ENCODE peak calls at places on chromosome 1, in four cellular contexts. One of them, this sample, is unnamed.

GRCh38 chr1:23558140-23558871 is 995 bp downstream of the ID3 start:
- DNase-seq in iris pigment epithelial cell: peak; percentile 54
- DNase-seq in activated T-cell treated with anti-CD3 and anti-CD28 coated beads for 1 hour: peak; percentile 32
- DNase-seq in sigmoid colon: peak; percentile 72
- DNase-seq in this sample: peak; percentile 60

GRCh38 chr1:24621121-24621520 is 22.0 kb upstream of the SRRM1 start:
- DNase-seq in sigmoid colon: no peak
- DNase-seq in iris pigment epithelial cell: no peak
- DNase-seq in activated T-cell treated with anti-CD3 and anti-CD28 coated beads for 1 hour: no peak
- DNase-seq in this sample: no peak

GRCh38 chr1:71490432-71490831 is 409.6 kb upstream of the ZRANB2 start:
- DNase-seq in iris pigment epithelial cell: peak; percentile 24
- DNase-seq in sigmoid colon: no peak
- DNase-seq in activated T-cell treated with anti-CD3 and anti-CD28 coated beads for 1 hour: no peak
- DNase-seq in this sample: no peak

GRCh38 chr1:150572918-150573647 is 6.3 kb downstream of the MCL1 start:
- DNase-seq in iris pigment epithelial cell: no peak
- DNase-seq in sigmoid colon: peak; percentile 57
- DNase-seq in activated T-cell treated with anti-CD3 and anti-CD28 coated beads for 1 hour: no peak
- DNase-seq in this sample: peak; percentile 86

GRCh38 chr1:107138166-107138565 is 2.7 kb upstream of the NTNG1 start:
- DNase-seq in activated T-cell treated with anti-CD3 and anti-CD28 coated beads for 1 hour: no peak
- DNase-seq in iris pigment epithelial cell: peak; percentile 3
- DNase-seq in sigmoid colon: no peak
- DNase-seq in this sample: no peak

GRCh38 chr1:192506741-192507155 is 68.8 kb upstream of the RGS1 start:
- DNase-seq in sigmoid colon: no peak
- DNase-seq in iris pigment epithelial cell: peak; percentile 71
- DNase-seq in activated T-cell treated with anti-CD3 and anti-CD28 coated beads for 1 hour: no peak
- DNase-seq in this sample: peak; percentile 67

GRCh38 chr1:4771267-4771666 is 116.9 kb downstream of the AJAP1 start:
- DNase-seq in iris pigment epithelial cell: no peak
- DNase-seq in activated T-cell treated with anti-CD3 and anti-CD28 coated beads for 1 hour: no peak
- DNase-seq in sigmoid colon: no peak
- DNase-seq in this sample: no peak

GRCh38 chr1:64811131-64811530 is 66.3 kb downstream of the RAVER2 start:
- DNase-seq in sigmoid colon: no peak
- DNase-seq in activated T-cell treated with anti-CD3 and anti-CD28 coated beads for 1 hour: no peak
- DNase-seq in iris pigment epithelial cell: no peak
- DNase-seq in this sample: peak; percentile 18

GRCh38 chr1:61687901-61688300 is 37.0 kb downstream of the TM2D1 start:
- DNase-seq in activated T-cell treated with anti-CD3 and anti-CD28 coated beads for 1 hour: no peak
- DNase-seq in sigmoid colon: no peak
- DNase-seq in iris pigment epithelial cell: no peak
- DNase-seq in this sample: no peak

GRCh38 chr1:224914292-224914900 is 15.1 kb upstream of the DNAH14 start:
- DNase-seq in activated T-cell treated with anti-CD3 and anti-CD28 coated beads for 1 hour: no peak
- DNase-seq in iris pigment epithelial cell: no peak
- DNase-seq in sigmoid colon: no peak
- DNase-seq in this sample: no peak

GRCh38 chr1:234309598-234310459 is 63.4 kb upstream of the COA6 start:
- DNase-seq in activated T-cell treated with anti-CD3 and anti-CD28 coated beads for 1 hour: peak; percentile 50
- DNase-seq in sigmoid colon: no peak
- DNase-seq in iris pigment epithelial cell: peak; percentile 52
- DNase-seq in this sample: peak; percentile 43

GRCh38 chr1:163401211-163401610 is 79.5 kb downstream of the NUF2 start:
- DNase-seq in iris pigment epithelial cell: no peak
- DNase-seq in sigmoid colon: no peak
- DNase-seq in activated T-cell treated with anti-CD3 and anti-CD28 coated beads for 1 hour: no peak
- DNase-seq in this sample: no peak

GRCh38 chr1:13945856-13946255 is 245.9 kb downstream of the PRDM2 start:
- DNase-seq in activated T-cell treated with anti-CD3 and anti-CD28 coated beads for 1 hour: no peak
- DNase-seq in sigmoid colon: no peak
- DNase-seq in iris pigment epithelial cell: no peak
- DNase-seq in this sample: no peak

GRCh38 chr1:187837787-187838186 is 1009.0 kb downstream of the PLA2G4A start:
- DNase-seq in activated T-cell treated with anti-CD3 and anti-CD28 coated beads for 1 hour: no peak
- DNase-seq in iris pigment epithelial cell: no peak
- DNase-seq in sigmoid colon: no peak
- DNase-seq in this sample: no peak

GRCh38 chr1:237179511-237179910 is 137.5 kb downstream of the RYR2 start:
- DNase-seq in activated T-cell treated with anti-CD3 and anti-CD28 coated beads for 1 hour: no peak
- DNase-seq in iris pigment epithelial cell: no peak
- DNase-seq in sigmoid colon: no peak
- DNase-seq in this sample: no peak

GRCh38 chr1:166378805-166379204 is 212.0 kb upstream of the FAM78B start:
- DNase-seq in iris pigment epithelial cell: no peak
- DNase-seq in sigmoid colon: no peak
- DNase-seq in activated T-cell treated with anti-CD3 and anti-CD28 coated beads for 1 hour: no peak
- DNase-seq in this sample: no peak

GRCh38 chr1:226548281-226549093 is at the start of gene STUM:
- DNase-seq in iris pigment epithelial cell: peak; percentile 36
- DNase-seq in activated T-cell treated with anti-CD3 and anti-CD28 coated beads for 1 hour: no peak
- DNase-seq in sigmoid colon: peak; percentile 71
- DNase-seq in this sample: peak; percentile 24

GRCh38 chr1:218164111-218164929 is 120.8 kb upstream of the RRP15 start:
- DNase-seq in iris pigment epithelial cell: peak; percentile 26
- DNase-seq in activated T-cell treated with anti-CD3 and anti-CD28 coated beads for 1 hour: no peak
- DNase-seq in sigmoid colon: no peak
- DNase-seq in this sample: peak; percentile 52

GRCh38 chr1:26570287-26570686 is 40.7 kb downstream of the RPS6KA1 start:
- DNase-seq in iris pigment epithelial cell: peak; percentile 67
- DNase-seq in sigmoid colon: no peak
- DNase-seq in activated T-cell treated with anti-CD3 and anti-CD28 coated beads for 1 hour: no peak
- DNase-seq in this sample: no peak

GRCh38 chr1:96987186-96987703 is 265.7 kb downstream of the PTBP2 start:
- DNase-seq in sigmoid colon: no peak
- DNase-seq in iris pigment epithelial cell: peak; percentile 47
- DNase-seq in activated T-cell treated with anti-CD3 and anti-CD28 coated beads for 1 hour: no peak
- DNase-seq in this sample: no peak

GRCh38 chr1:7410156-7410555 is 360.9 kb upstream of the VAMP3 start:
- DNase-seq in iris pigment epithelial cell: no peak
- DNase-seq in activated T-cell treated with anti-CD3 and anti-CD28 coated beads for 1 hour: no peak
- DNase-seq in sigmoid colon: peak; percentile 35
- DNase-seq in this sample: no peak

GRCh38 chr1:17831619-17832018 is 76.5 kb downstream of the ACTL8 start:
- DNase-seq in iris pigment epithelial cell: peak; percentile 49
- DNase-seq in sigmoid colon: no peak
- DNase-seq in activated T-cell treated with anti-CD3 and anti-CD28 coated beads for 1 hour: no peak
- DNase-seq in this sample: peak; percentile 47

GRCh38 chr1:186662752-186663151 is 17.5 kb downstream of the PTGS2 start:
- DNase-seq in iris pigment epithelial cell: peak; percentile 89
- DNase-seq in sigmoid colon: no peak
- DNase-seq in activated T-cell treated with anti-CD3 and anti-CD28 coated beads for 1 hour: no peak
- DNase-seq in this sample: no peak

GRCh38 chr1:163745204-163745603 is 423.4 kb downstream of the NUF2 start:
- DNase-seq in sigmoid colon: no peak
- DNase-seq in iris pigment epithelial cell: no peak
- DNase-seq in activated T-cell treated with anti-CD3 and anti-CD28 coated beads for 1 hour: no peak
- DNase-seq in this sample: no peak

GRCh38 chr1:219529116-219529515 is 83.8 kb downstream of the ZC3H11B start:
- DNase-seq in iris pigment epithelial cell: no peak
- DNase-seq in activated T-cell treated with anti-CD3 and anti-CD28 coated beads for 1 hour: no peak
- DNase-seq in sigmoid colon: no peak
- DNase-seq in this sample: no peak

GRCh38 chr1:62070384-62071011 is 124.2 kb upstream of the L1TD1 start:
- DNase-seq in sigmoid colon: no peak
- DNase-seq in iris pigment epithelial cell: peak; percentile 37
- DNase-seq in activated T-cell treated with anti-CD3 and anti-CD28 coated beads for 1 hour: no peak
- DNase-seq in this sample: no peak

GRCh38 chr1:198969981-198970380 is 331.1 kb downstream of the PTPRC start:
- DNase-seq in iris pigment epithelial cell: no peak
- DNase-seq in activated T-cell treated with anti-CD3 and anti-CD28 coated beads for 1 hour: no peak
- DNase-seq in sigmoid colon: no peak
- DNase-seq in this sample: no peak

GRCh38 chr1:98405581-98406059 is 255.9 kb upstream of the SNX7 start:
- DNase-seq in activated T-cell treated with anti-CD3 and anti-CD28 coated beads for 1 hour: no peak
- DNase-seq in sigmoid colon: no peak
- DNase-seq in iris pigment epithelial cell: no peak
- DNase-seq in this sample: peak; percentile 34